ENCODE peak calls at places on chromosomes 16 and 17, in seven cellular contexts. F is brain microvascular endothelial cell, O is fibroblast of lung, E is bronchial epithelial cell, D is upper lobe of right lung, J is GM12864, H is upper lobe of left lung. B is an unnamed sample.

GRCh38 chr17:2712300-2713043 is 908 bp upstream of the CLUH start:
- DNase-seq in D (no peak), J (no peak), H (no peak), O (no peak), F (no peak), E (no peak), B (no peak)

GRCh38 chr16:50530277-50531236 is 17.6 kb upstream of the NKD1 start:
- DNase-seq in D (peak), E (peak), O (no peak), F (no peak), H (no peak), J (no peak), B (no peak)

GRCh38 chr16:1057252-1057932 is 15.2 kb upstream of the SSTR5 start:
- DNase-seq in O (no peak), F (no peak), E (no peak), J (no peak), D (no peak), H (peak), B (no peak)

GRCh38 chr16:87123356-87124001 is 193.7 kb downstream of the C16orf95 start:
- DNase-seq in J (no peak), O (peak), D (no peak), F (peak), E (no peak), H (peak), B (no peak)

GRCh38 chr17:63841350-63842172 is 924 bp downstream of the SMARCD2 start:
- DNase-seq in O (peak), D (peak), F (peak), J (no peak), H (peak), E (peak), B (peak)

GRCh38 chr17:81695801-81696200 is 7.4 kb upstream of the MRPL12 start:
- DNase-seq in O (no peak), D (no peak), J (no peak), E (no peak), F (no peak), H (peak), B (no peak)

GRCh38 chr16:4591706-4592470 is 22.8 kb downstream of the UBALD1 start:
- DNase-seq in E (no peak), H (peak), F (no peak), O (no peak), D (no peak), J (no peak), B (no peak)

GRCh38 chr16:53545433-53545832 is 42.4 kb upstream of the AKTIP start:
- DNase-seq in E (no peak), J (no peak), H (no peak), O (peak), F (no peak), D (no peak), B (no peak)

GRCh38 chr17:29577778-29578211 is 9.3 kb downstream of the TP53I13 start:
- DNase-seq in F (no peak), H (no peak), E (no peak), D (no peak), O (peak), J (no peak), B (no peak)

GRCh38 chr16:73793286-73793685 is 503.3 kb upstream of the PSMD7 start:
- DNase-seq in F (no peak), O (no peak), H (no peak), D (no peak), J (no peak), E (no peak), B (no peak)

GRCh38 chr17:44556114-44556853 is 1.0 kb upstream of the FZD2 start:
- DNase-seq in D (no peak), E (peak), O (peak), F (no peak), J (peak), H (no peak), B (peak)

GRCh38 chr17:75604034-75604695 is 16.6 kb downstream of the MYO15B start:
- DNase-seq in F (no peak), E (no peak), D (no peak), J (no peak), O (no peak), H (no peak), B (no peak)

GRCh38 chr16:30166202-30166902 is 17.1 kb upstream of the CORO1A start:
- DNase-seq in D (no peak), E (no peak), H (no peak), F (no peak), O (no peak), J (peak), B (no peak)

GRCh38 chr17:48599373-48599772 is 5.4 kb downstream of the HOXB6 start:
- DNase-seq in J (no peak), F (no peak), O (no peak), E (no peak), D (no peak), H (no peak), B (no peak)

GRCh38 chr17:57044976-57045867 is 39.8 kb upstream of the AKAP1 start:
- DNase-seq in D (peak), J (no peak), E (no peak), O (no peak), F (no peak), H (peak), B (no peak)

GRCh38 chr17:63270610-63271009 is 175.5 kb downstream of the CYB561 start:
- DNase-seq in O (no peak), F (no peak), D (no peak), J (no peak), H (no peak), E (peak), B (no peak)

GRCh38 chr16:19639986-19640421 is 78.0 kb downstream of the KNOP1 start:
- DNase-seq in O (peak), F (no peak), D (no peak), H (no peak), E (no peak), J (no peak), B (no peak)

GRCh38 chr16:81831722-81832126 is 52.6 kb downstream of the PLCG2 start:
- DNase-seq in J (peak), H (no peak), D (peak), O (peak), F (no peak), E (no peak), B (no peak)

GRCh38 chr16:4309833-4310266 is 6.0 kb upstream of the GLIS2 start:
- DNase-seq in O (peak), F (peak), J (peak), D (peak), E (peak), H (peak), B (peak)

GRCh38 chr17:39679521-39680192 is 8.2 kb downstream of the PGAP3 start:
- DNase-seq in E (no peak), O (no peak), H (no peak), F (no peak), D (no peak), J (no peak), B (no peak)

GRCh38 chr16:30353438-30354129 is 1.5 kb downstream of the CD2BP2 start:
- DNase-seq in H (peak), F (no peak), D (no peak), O (no peak), E (no peak), J (no peak), B (no peak)

GRCh38 chr16:4533490-4533889 is 5.1 kb downstream of the CDIP1 start:
- DNase-seq in O (no peak), H (no peak), F (no peak), E (no peak), D (no peak), J (no peak), B (no peak)

GRCh38 chr17:38428150-38428642 is at the start of gene ARHGAP23:
- DNase-seq in F (no peak), E (no peak), D (peak), J (no peak), H (peak), O (peak), B (peak)

GRCh38 chr16:60204221-60204620 is 1470.1 kb upstream of the GOT2 start:
- DNase-seq in J (no peak), H (no peak), D (no peak), O (peak), F (no peak), E (no peak), B (peak)

GRCh38 chr16:60199154-60199553 is 1465.0 kb upstream of the GOT2 start:
- DNase-seq in F (no peak), H (no peak), O (no peak), J (no peak), D (no peak), E (no peak), B (no peak)

GRCh38 chr16:60200161-60200560 is 1466.0 kb upstream of the GOT2 start:
- DNase-seq in J (no peak), E (no peak), O (no peak), D (no peak), F (no peak), H (no peak), B (no peak)

GRCh38 chr16:60206511-60206910 is 1472.4 kb upstream of the GOT2 start:
- DNase-seq in H (no peak), J (no peak), E (no peak), F (no peak), D (no peak), O (no peak), B (no peak)

DNA sequence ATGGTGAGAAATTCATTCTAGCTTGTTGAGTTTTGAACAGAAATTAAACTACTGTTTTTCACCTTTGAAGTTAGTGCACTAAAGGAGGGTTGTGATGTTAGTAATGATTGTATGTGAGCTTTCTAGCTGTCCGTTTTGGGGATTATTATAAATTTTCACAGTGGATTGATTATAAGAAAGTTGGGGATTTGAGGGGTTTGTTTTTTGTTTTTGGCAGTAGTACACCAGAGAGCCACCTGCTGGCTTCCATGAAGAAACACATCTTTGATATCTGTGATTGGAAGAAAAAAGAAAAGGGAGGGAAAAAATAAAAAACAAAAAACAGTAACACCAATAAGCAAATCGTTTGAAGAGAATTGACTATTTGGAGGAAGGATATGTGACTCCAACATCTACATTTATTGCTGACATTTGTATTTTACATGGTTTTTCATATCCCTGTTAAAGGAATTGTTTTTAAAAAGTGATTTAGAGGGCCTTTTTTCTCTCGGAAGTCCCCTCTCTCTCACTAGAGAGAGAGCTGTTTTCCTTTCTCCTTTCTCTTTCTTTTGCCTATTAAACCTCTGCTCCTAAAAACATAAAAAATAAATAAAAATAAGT is 1469.5 kb upstream of the GOT2 start:
- DNase-seq in E (no peak), D (no peak), J (no peak), O (peak), F (no peak), H (no peak), B (peak)
- TF ChIP-seq CTCF in E (no peak), D (peak), J (no peak), O (peak), F (peak), H (no peak), B (peak)

DNA sequence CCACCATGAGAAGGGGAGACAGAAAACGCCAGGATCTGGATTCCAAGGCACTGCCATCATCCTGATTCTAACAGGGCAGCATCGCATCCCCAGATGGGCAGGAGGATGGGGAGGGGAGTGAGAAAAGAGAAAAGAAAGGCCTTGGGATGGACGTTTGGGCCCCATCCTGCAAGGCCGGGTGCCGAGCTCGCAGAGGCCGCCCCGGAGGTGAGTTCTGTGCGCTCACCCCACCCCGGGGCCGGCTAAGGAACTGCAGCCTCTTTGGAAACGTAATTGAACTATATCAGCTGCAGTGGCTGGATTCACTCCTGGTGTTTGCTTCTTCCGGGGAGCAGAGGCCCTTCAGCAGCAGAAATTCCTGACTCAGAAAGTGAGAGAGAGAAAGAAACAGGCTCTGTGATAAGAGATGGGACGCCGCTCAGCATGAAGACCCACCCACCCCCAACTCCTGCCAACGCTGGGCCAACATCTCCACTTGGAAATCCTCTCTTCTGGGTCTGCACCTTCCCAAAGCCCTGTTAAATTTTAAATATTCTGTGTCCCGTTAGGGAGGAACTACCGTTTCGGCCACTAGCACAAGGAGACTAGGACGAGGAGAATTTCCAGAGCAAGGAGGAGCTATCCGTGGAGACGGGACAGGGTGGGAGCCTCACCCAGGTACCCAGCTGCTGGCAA is 8.5 kb upstream of the SSTR2 start:
- DNase-seq in H (peak), F (peak), O (peak), J (no peak), D (peak), E (peak), B (peak)
- H3K4me3 ChIP-seq in H (no peak), F (no peak), O (no peak), J (no peak), D (no peak), E (no peak), B (no peak)

DNA sequence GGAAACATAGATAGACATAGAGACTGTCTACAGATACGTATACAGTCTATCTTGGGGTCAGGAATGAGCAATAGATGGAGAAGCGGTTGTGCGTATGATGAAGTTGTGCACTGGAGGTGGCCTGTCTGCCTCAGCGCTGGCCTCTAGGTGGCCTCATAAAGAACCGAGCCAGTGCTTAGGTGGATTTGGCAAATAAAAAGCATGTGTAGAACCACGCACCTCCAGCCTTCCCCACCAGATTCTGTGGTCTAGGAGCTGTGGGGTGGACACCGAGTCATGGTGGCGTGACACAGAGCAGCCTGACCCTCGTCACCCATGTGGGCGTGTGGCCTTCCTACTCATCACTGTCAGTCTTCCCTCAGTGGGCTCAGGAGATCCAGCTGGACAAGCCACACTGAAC is 34.0 kb downstream of the PGS1 start:
- DNase-seq in F (peak), J (no peak), O (peak), D (peak), H (no peak), E (no peak), B (peak)
- TF ChIP-seq CTCF in F (peak), J (peak), O (peak), D (peak), H (no peak), E (peak), B (peak)

DNA sequence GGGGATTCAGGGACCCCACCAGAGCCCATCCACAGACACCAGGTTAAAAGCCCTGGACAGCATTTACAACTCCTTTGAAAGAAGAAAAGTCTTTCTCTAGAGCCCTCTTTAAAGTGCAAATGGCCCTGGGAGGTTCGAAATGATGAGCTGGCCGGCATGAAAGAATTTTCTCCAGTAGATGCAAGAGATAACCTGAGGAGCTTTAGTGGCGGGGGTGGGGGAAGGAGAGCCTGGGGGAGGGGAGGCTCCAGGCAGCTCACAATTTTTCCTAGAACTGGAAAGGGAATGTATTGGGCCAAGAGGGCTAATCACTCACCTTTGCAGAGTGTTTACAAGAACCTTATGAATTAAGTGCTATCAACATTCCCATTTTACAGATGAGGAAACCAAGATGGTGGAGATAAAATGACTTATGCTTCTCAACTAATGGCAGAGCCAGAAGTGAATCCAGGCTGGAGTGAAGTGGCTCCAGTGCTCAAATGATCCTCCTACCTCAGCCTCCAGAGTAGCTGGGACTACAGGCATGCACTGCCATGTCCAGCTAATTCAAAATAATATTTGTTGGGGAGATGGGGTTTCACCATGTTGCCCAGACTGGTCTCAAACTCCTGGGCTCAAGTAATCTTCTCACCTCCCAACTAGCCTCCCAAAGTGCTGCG is 4.2 kb upstream of the CDH1 start:
- DNase-seq in O (no peak), H (no peak), D (no peak), J (no peak), F (no peak), E (no peak), B (no peak)
- H3K4me3 ChIP-seq in O (no peak), H (no peak), D (no peak), J (no peak), F (no peak), E (no peak), B (no peak)

GRCh38 chr17:46787478-46787877 is 31.0 kb downstream of the WNT3 start:
- DNase-seq in O (no peak), H (peak), J (no peak), E (no peak), F (no peak), D (no peak), B (no peak)
- TF ChIP-seq CTCF in O (no peak), H (no peak), J (no peak), E (no peak), F (no peak), D (no peak), B (no peak)

GRCh38 chr16:6571044-6571443 is 761.6 kb upstream of the RBFOX1 start:
- DNase-seq in J (no peak), O (no peak), H (no peak), D (no peak), F (no peak), E (no peak), B (no peak)

GRCh38 chr16:6573577-6573976 is 759.1 kb upstream of the RBFOX1 start:
- DNase-seq in D (peak), J (no peak), E (no peak), H (peak), F (no peak), O (no peak), B (no peak)

GRCh38 chr16:6574146-6574545 is 758.5 kb upstream of the RBFOX1 start:
- DNase-seq in F (no peak), O (no peak), J (no peak), D (no peak), H (peak), E (no peak), B (no peak)

GRCh38 chr16:6576646-6577045 is 756.0 kb upstream of the RBFOX1 start:
- DNase-seq in E (no peak), D (no peak), O (no peak), J (no peak), H (no peak), F (no peak), B (no peak)
- H3K4me3 ChIP-seq in E (no peak), D (no peak), O (no peak), J (no peak), H (no peak), F (no peak), B (no peak)

DNA sequence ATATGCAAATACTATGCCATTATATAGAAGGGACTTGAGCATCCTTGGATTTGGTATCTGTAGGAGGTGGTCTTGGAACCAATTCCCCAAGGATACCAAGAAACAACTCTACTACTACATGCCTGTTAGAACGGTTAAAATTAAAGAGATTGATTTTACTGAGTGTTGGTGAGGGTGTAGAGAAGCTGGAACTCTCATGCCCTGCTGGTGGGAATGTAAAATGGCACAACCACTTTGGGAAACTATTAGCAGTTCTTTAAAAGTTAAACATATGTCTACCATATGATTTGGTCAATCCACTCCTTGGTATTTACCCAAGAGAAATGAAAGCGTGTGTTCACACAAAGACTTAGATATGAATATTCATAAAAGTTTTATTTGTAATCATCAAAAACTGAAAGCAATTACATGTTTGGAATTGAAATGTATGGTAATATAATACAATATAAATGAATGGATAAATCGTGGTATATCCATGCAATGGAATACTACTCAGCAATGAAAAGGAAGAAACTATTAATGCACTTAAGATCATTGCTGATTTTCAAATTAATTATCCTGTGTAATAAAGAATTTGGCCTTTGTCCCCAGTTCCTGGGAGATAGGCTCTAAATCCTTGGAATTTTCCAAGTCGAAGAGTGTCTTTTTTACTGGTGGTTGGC is 7.8 kb downstream of the MFSD6L start:
- DNase-seq in D (no peak), H (no peak), E (no peak), O (no peak), J (no peak), F (no peak), B (no peak)
- TF ChIP-seq CTCF in D (no peak), H (no peak), E (no peak), O (no peak), J (peak), F (peak), B (peak)

DNA sequence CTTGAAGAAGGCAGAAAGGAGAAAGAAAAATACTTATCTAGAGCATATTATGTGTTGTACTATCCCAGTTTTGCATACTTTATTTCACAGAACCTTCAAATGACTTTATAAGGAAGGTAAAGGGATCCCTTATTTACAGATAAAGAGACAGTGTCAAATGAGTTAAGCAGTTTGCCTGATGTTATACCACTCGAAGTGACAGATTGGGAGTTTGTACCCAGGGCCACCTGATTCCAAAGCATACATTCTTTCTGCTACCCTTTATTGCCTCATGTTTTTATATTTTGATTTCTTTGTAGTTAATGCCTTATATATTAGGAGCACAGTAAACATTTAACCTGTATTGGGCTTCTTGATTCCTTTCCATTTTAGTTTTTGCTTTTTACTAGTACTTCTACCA is 4.9 kb downstream of the EVI2B start:
- DNase-seq in J (no peak), E (no peak), O (no peak), D (no peak), H (no peak), F (no peak), B (no peak)
- H3K4me3 ChIP-seq in J (peak), E (no peak), O (no peak), D (peak), H (no peak), F (no peak), B (no peak)